ENCODE peak calls at places on chromosomes 11 and 22, in six cellular contexts. R is Calu3; J is T follicular helper cell; G is activated CD4-positive, alpha-beta T cell treated with anti-CD3 and anti-CD28 coated beads for 4 hours; Z is endothelial cell; C is astrocyte of the cerebellum. V is an unnamed sample.

GRCh38 chr11:120224386-120224785 is 13.6 kb downstream of the OAF start:
- DNase-seq in R (no peak), J (no peak), G (no peak), Z (no peak), C (no peak), V (no peak)

GRCh38 chr11:110297726-110298297 is 1.4 kb upstream of the RDX start:
- DNase-seq in R (no peak), J (no peak), G (no peak), Z (no peak), C (no peak), V (no peak)

GRCh38 chr22:45455212-45455611 is 41.7 kb downstream of the RIBC2 start:
- DNase-seq in R (no peak), J (no peak), G (no peak), Z (no peak), C (no peak), V (no peak)

GRCh38 chr11:77250881-77251640 is 50.4 kb downstream of the GDPD4 start:
- DNase-seq in R (no peak), J (no peak), G (no peak), Z (no peak), C (no peak), V (no peak)

GRCh38 chr22:37340331-37341262 is 58.3 kb downstream of the CYTH4 start:
- DNase-seq in R (no peak), J (no peak), G (no peak), Z (no peak), C (no peak), V (no peak)

GRCh38 chr11:118619444-118620205 is 12.2 kb downstream of the PHLDB1 start:
- DNase-seq in R (peak), J (no peak), G (no peak), Z (no peak), C (peak), V (no peak)

GRCh38 chr22:37604875-37605274 is 3.8 kb upstream of the GGA1 start:
- DNase-seq in R (no peak), J (peak), G (peak), Z (no peak), C (no peak), V (peak)

GRCh38 chr22:22848364-22848866 is 39.2 kb upstream of the IGLL5 start:
- DNase-seq in R (peak), J (peak), G (peak), Z (peak), C (peak), V (peak)

GRCh38 chr11:109424893-109425292 is 2.9 kb downstream of the C11orf87 start:
- DNase-seq in R (no peak), J (no peak), G (no peak), Z (peak), C (no peak), V (no peak)

GRCh38 chr11:36703055-36703404 is 105.0 kb upstream of the RAG2 start:
- DNase-seq in R (no peak), J (no peak), G (no peak), Z (no peak), C (no peak), V (no peak)

GRCh38 chr11:45815747-45816146 is 10.8 kb downstream of the SLC35C1 start:
- DNase-seq in R (no peak), J (no peak), G (no peak), Z (no peak), C (no peak), V (no peak)

GRCh38 chr22:27507935-27508504 is 293.5 kb downstream of the MN1 start:
- DNase-seq in R (no peak), J (no peak), G (no peak), Z (no peak), C (no peak), V (no peak)

GRCh38 chr11:69638941-69639681 is 1.8 kb upstream of the CCND1 start:
- DNase-seq in R (peak), J (no peak), G (no peak), Z (peak), C (peak), V (no peak)

GRCh38 chr22:38065539-38065938 is 8.3 kb downstream of the PICK1 start:
- DNase-seq in R (no peak), J (no peak), G (no peak), Z (no peak), C (no peak), V (no peak)

GRCh38 chr11:63682045-63682915 is 980 bp downstream of the RTN3 start:
- DNase-seq in R (peak), J (no peak), G (no peak), Z (no peak), C (no peak), V (no peak)

GRCh38 chr11:115939104-115939503 is 434.9 kb upstream of the CADM1 start:
- DNase-seq in R (no peak), J (no peak), G (no peak), Z (no peak), C (peak), V (no peak)

GRCh38 chr11:114892381-114893197 is 214.3 kb downstream of the NXPE2 start:
- DNase-seq in R (no peak), J (no peak), G (no peak), Z (peak), C (no peak), V (no peak)

GRCh38 chr22:19419086-19419463 is 12.5 kb downstream of the HIRA start:
- DNase-seq in R (no peak), J (no peak), G (no peak), Z (no peak), C (no peak), V (no peak)

GRCh38 chr11:111344032-111344431 is 35.0 kb downstream of the POU2AF1 start:
- DNase-seq in R (no peak), J (no peak), G (no peak), Z (no peak), C (no peak), V (no peak)

GRCh38 chr22:21680830-21681565 is 15.2 kb downstream of the PPIL2 start:
- DNase-seq in R (no peak), J (no peak), G (no peak), Z (no peak), C (no peak), V (no peak)

GRCh38 chr11:95522871-95523270 is 266.7 kb downstream of the FAM76B start:
- DNase-seq in R (no peak), J (no peak), G (no peak), Z (no peak), C (no peak), V (no peak)

GRCh38 chr11:103420593-103420992 is 311.4 kb downstream of the DYNC2H1 start:
- DNase-seq in R (no peak), J (no peak), G (no peak), Z (no peak), C (no peak), V (no peak)

GRCh38 chr22:30866216-30866615 is 102.4 kb downstream of the MORC2 start:
- DNase-seq in R (no peak), J (no peak), G (no peak), Z (no peak), C (no peak), V (no peak)

GRCh38 chr11:92141159-92141558 is 83.5 kb upstream of the FAT3 start:
- DNase-seq in R (no peak), J (no peak), G (no peak), Z (no peak), C (no peak), V (no peak)

GRCh38 chr11:23311986-23312940 is 452.0 kb upstream of the CCDC179 start:
- DNase-seq in R (no peak), J (no peak), G (no peak), Z (no peak), C (no peak), V (no peak)

GRCh38 chr11:46808804-46809431 is 37.2 kb downstream of the CKAP5 start:
- DNase-seq in R (no peak), J (no peak), G (no peak), Z (no peak), C (peak), V (no peak)

GRCh38 chr22:24506802-24507438 is 11.8 kb downstream of the UPB1 start:
- DNase-seq in R (peak), J (no peak), G (no peak), Z (no peak), C (no peak), V (no peak)

GRCh38 chr11:67264886-67265632 is 1.2 kb upstream of the GRK2 start:
- DNase-seq in R (no peak), J (no peak), G (no peak), Z (no peak), C (no peak), V (no peak)

GRCh38 chr11:66686801-66687750 is 9.4 kb upstream of the RBM4B start:
- DNase-seq in R (no peak), J (no peak), G (no peak), Z (no peak), C (no peak), V (no peak)

GRCh38 chr11:69194396-69194795 is 38.7 kb downstream of the SMIM38 start:
- DNase-seq in R (no peak), J (no peak), G (no peak), Z (no peak), C (no peak), V (no peak)

GRCh38 chr11:45918331-45918941 is 759 bp upstream of the PEX16 start:
- DNase-seq in R (peak), J (peak), G (peak), Z (peak), C (no peak), V (peak)

GRCh38 chr22:31296258-31296657 is 4.0 kb upstream of the PIK3IP1 start:
- DNase-seq in R (no peak), J (no peak), G (no peak), Z (no peak), C (no peak), V (no peak)

GRCh38 chr11:17915500-17916143 is 97.2 kb downstream of the SERGEF start:
- DNase-seq in R (no peak), J (no peak), G (no peak), Z (no peak), C (no peak), V (no peak)

GRCh38 chr11:87028688-87029087 is 9.0 kb upstream of the TMEM135 start:
- DNase-seq in R (no peak), J (no peak), G (no peak), Z (no peak), C (no peak), V (no peak)

GRCh38 chr11:129605815-129606214 is 209.8 kb upstream of the TMEM45B start:
- DNase-seq in R (no peak), J (no peak), G (no peak), Z (no peak), C (no peak), V (no peak)

GRCh38 chr22:26033071-26033470 is 136.2 kb upstream of the SEZ6L start:
- DNase-seq in R (no peak), J (no peak), G (no peak), Z (no peak), C (no peak), V (no peak)

GRCh38 chr22:37781434-37782059 is 26.2 kb upstream of the GCAT start:
- DNase-seq in R (no peak), J (no peak), G (no peak), Z (no peak), C (no peak), V (no peak)

V was measured in T-helper 17 cell.